ENCODE peak calls at places on chromosome 9, in seven cellular contexts. J is PC-9, K is kidney, X is SK-N-SH, D is endodermal cell, F is fibroblast of lung, B is lung. U is an unnamed sample. For H3K36me3, the result is how much of the 10 kb centered on the place peaks cover.

GRCh38 chr9:125529589-125530515 is 177.2 kb downstream of the MAPKAP1 start:
- DNase-seq in J (no peak), K (no peak), X (no peak), D (no peak), F (no peak), B (no peak), U (no peak)

GRCh38 chr9:69120380-69121154 is 53.5 kb upstream of the TJP2 start:
- DNase-seq in J (peak), K (peak), X (no peak), D (peak), F (peak), B (peak), U (peak)

GRCh38 chr9:119959846-119960545 is 590.8 kb upstream of the BRINP1 start:
- DNase-seq in J (no peak), K (no peak), X (no peak), D (no peak), F (peak), B (no peak), U (no peak)

GRCh38 chr9:115109486-115109885 is 8.5 kb downstream of the TNC start:
- DNase-seq in J (no peak), K (no peak), X (no peak), D (no peak), F (peak), B (no peak), U (no peak)

GRCh38 chr9:784916-785315 is 56.6 kb upstream of the DMRT1 start:
- DNase-seq in J (no peak), K (no peak), X (no peak), D (no peak), F (no peak), B (no peak), U (peak)

GRCh38 chr9:121858788-121859187 is 207.4 kb downstream of the DAB2IP start:
- DNase-seq in J (no peak), K (no peak), X (no peak), D (peak), F (no peak), B (no peak), U (no peak)

GRCh38 chr9:78044189-78044588 is 12.6 kb upstream of the GNAQ start:
- DNase-seq in J (no peak), K (no peak), X (no peak), D (no peak), F (no peak), B (no peak), U (no peak)

GRCh38 chr9:84822589-84823233 is 153.2 kb downstream of the NTRK2 start:
- DNase-seq in J (no peak), K (no peak), X (no peak), D (peak), F (no peak), B (no peak), U (no peak)

GRCh38 chr9:116450378-116451139 is 236.5 kb upstream of the TRIM32 start:
- DNase-seq in J (peak), K (peak), X (no peak), D (no peak), F (peak), B (no peak), U (peak)

GRCh38 chr9:136687721-136688223 is 515 bp upstream of the AGPAT2 start:
- DNase-seq in J (peak), K (peak), X (no peak), D (peak), F (no peak), B (peak), U (no peak)

GRCh38 chr9:136689108-136689460 is 1.8 kb upstream of the AGPAT2 start:
- DNase-seq in J (no peak), K (no peak), X (no peak), D (no peak), F (no peak), B (no peak), U (no peak)

GRCh38 chr9:136690104-136690840 is 3.0 kb upstream of the AGPAT2 start:
- DNase-seq in J (no peak), K (peak), X (no peak), D (no peak), F (no peak), B (no peak), U (no peak)

GRCh38 chr9:136686794-136687711 is at the start of gene AGPAT2:
- DNase-seq in J (peak), K (peak), X (peak), D (peak), F (peak), B (peak), U (no peak)

GRCh38 chr9:136688274-136689107 is 1.2 kb upstream of the AGPAT2 start:
- DNase-seq in J (no peak), K (no peak), X (no peak), D (no peak), F (no peak), B (no peak), U (no peak)
- H3K4me3 ChIP-seq in J (peak), K (no peak), X (no peak), D (no peak), F (no peak), B (no peak), U (no peak)

DNA sequence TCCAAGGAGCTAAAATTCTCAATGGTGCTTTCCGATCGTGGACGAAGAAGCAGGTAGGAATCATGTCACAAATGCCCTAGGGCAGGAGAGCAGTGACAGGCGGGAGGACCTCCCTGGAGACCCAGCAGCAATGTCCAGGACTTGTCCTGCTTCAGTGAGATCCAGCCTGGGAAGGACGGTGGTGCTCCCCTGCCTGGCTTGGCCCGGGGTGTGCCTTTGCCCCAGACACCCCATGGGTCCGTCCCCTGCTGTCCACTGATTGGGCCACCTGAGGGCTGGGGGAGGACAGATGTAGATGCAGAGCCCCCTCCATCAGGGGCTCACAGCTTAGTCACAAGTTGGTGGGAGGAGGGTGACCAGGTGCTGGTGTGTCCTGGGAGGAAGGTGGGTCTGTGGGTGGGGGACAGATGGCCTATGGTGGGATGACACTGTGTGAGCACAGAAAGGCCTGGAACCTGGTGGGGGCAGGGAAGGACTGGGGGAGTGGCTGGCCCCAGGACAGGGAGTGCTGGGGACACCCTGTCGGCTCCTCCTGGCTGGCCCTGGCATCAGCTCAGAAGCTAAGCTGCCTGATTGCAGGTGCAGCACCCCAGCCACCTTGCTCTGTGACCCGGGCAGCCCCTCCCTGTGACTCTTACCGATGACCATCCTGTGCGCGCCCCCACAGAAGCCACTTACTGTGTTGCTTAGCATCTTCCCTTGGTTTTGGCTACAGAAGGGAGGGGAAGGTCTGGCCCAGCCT is 82.0 kb downstream of the PHF2 start:
- DNase-seq in J (no peak), K (peak), X (no peak), D (no peak), F (no peak), B (no peak), U (no peak)
- H3K36me3 ChIP-seq in J (under half), K (under half), X (under half), D (under half), F (under half), B (half or more), U (under half)

GRCh38 chr9:17906841-17907779 is 328.2 kb downstream of the SH3GL2 start:
- DNase-seq in J (no peak), K (peak), X (peak), D (peak), F (no peak), B (no peak), U (no peak)
- H3K4me3 ChIP-seq in J (no peak), K (no peak), X (no peak), D (peak), F (no peak), B (no peak), U (peak)

GRCh38 chr9:2096376-2096970 is 81.3 kb downstream of the SMARCA2 start:
- DNase-seq in J (no peak), K (no peak), X (no peak), D (no peak), F (no peak), B (no peak), U (peak)

DNA sequence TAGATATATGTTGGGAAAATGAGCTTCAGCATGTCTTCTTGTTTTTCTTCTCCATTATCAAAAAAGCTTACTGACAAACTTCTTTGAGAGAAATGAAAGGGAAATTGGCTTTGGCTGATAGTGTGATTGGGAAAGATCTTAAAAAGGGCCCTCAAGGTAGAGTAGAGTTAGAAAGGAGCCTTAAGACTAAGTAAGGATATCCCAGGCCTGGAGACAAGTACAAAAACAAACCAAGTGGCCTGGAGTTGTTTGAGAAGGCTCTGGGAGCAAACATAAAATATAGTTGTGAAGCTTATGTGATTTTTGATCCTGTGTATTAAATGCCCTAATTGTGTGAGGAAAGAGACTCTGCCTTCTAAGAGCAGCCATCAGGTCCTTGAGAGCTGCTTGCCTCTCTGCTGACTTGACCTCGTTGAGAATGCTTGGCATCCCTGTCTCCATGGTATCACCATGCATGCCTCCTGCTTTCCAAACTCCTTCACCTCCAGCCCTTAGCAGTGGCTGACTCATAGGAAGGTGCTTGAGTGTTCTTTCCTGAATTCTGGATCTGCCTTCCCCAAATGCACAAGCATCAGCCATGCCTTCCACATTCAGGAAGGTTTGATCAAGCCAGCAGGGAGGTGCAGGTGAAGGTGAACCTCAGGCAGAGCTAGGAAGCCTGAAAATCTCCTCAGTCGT is 78.9 kb downstream of the SMARCA2 start:
- DNase-seq in J (no peak), K (no peak), X (no peak), D (peak), F (peak), B (peak), U (peak)
- H3K36me3 ChIP-seq in J (under half), K (under half), X (under half), D (under half), F (under half), B (under half), U (under half)

DNA sequence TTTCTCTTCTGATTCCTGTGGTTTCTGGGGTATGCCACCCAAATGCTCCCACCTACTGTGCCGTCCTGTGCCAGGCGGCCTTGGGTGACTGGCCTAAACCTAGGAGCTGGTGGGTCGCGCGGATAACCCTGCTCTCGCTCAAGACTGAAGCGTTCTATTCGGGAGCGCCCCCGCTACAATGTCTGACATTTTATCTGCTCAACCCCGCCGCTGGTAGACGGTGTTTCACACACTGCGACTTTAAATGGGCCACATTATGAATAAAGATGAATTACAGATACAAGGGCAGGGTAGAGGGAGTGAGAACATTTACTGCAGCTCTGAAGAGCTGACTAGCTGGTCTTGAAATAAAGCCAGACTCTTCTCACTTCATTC is 775 bp upstream of the PTCH1 start:
- DNase-seq in J (no peak), K (peak), X (no peak), D (no peak), F (no peak), B (no peak), U (no peak)
- H3K4me3 ChIP-seq in J (no peak), K (peak), X (no peak), D (peak), F (peak), B (no peak), U (no peak)

GRCh38 chr9:100315561-100315960 is 37.2 kb downstream of the TEX10 start:
- DNase-seq in J (no peak), K (no peak), X (no peak), D (no peak), F (no peak), B (no peak), U (no peak)

GRCh38 chr9:100322954-100323536 is 29.7 kb downstream of the TEX10 start:
- DNase-seq in J (peak), K (no peak), X (peak), D (peak), F (peak), B (no peak), U (peak)

GRCh38 chr9:100317706-100318105 is 35.0 kb downstream of the TEX10 start:
- DNase-seq in J (no peak), K (no peak), X (no peak), D (no peak), F (peak), B (no peak), U (no peak)
- H3K36me3 ChIP-seq in J (half or more), K (under half), X (half or more), D (half or more), F (under half), B (under half), U (under half)